ENCODE peak calls at places on chromosomes 16 and 17, in five cellular contexts. J, G, E, S and A are unnamed samples.

GRCh38 chr17:80953471-80954315 is 37.9 kb upstream of the CHMP6 start:
- ATAC-seq in J (no peak), G (no peak), E (no peak), S (no peak), A (no peak)

GRCh38 chr16:57141822-57142631 is 43.8 kb downstream of the PSME3IP1 start:
- ATAC-seq in J (no peak), G (no peak), E (no peak), S (no peak), A (no peak)

GRCh38 chr17:3004925-3005324 is 58.5 kb downstream of the OR1D5 start:
- ATAC-seq in J (no peak), G (no peak), E (no peak), S (no peak), A (no peak)

GRCh38 chr17:79114455-79115301 is 40.1 kb downstream of the ENGASE start:
- ATAC-seq in J (peak; percentile 54), G (no peak), E (no peak), S (peak; percentile 23), A (peak; percentile 49)

GRCh38 chr16:84489141-84489540 is 15.3 kb downstream of the MEAK7 start:
- ATAC-seq in J (no peak), G (no peak), E (no peak), S (no peak), A (no peak)

GRCh38 chr17:5821057-5821456 is 236.7 kb upstream of the NLRP1 start:
- ATAC-seq in J (peak; percentile 63), G (peak; percentile 56), E (no peak), S (no peak), A (no peak)

GRCh38 chr17:38701504-38702165 is 3.4 kb upstream of the MLLT6 start:
- ATAC-seq in J (peak; percentile 8), G (peak; percentile 16), E (peak; percentile 4), S (no peak), A (no peak)

GRCh38 chr16:82439678-82440293 is 187.0 kb upstream of the CDH13 start:
- ATAC-seq in J (peak; percentile 91), G (peak; percentile 86), E (no peak), S (peak; percentile 58), A (no peak)

GRCh38 chr17:39996789-39997188 is 16.2 kb downstream of the PSMD3 start:
- ATAC-seq in J (no peak), G (no peak), E (no peak), S (peak; percentile 97), A (peak; percentile 76)

GRCh38 chr16:35908152-35908551 is 2448.7 kb downstream of the TP53TG3F start:
- ATAC-seq in J (no peak), G (no peak), E (no peak), S (no peak), A (no peak)
- H3K9me3 ChIP-seq in J (no peaks in the 10 kb centered on the region), G (peaks cover 6% of the 10 kb centered on the region), E (no peaks in the 10 kb centered on the region), S (no peaks in the 10 kb centered on the region), A (no peaks in the 10 kb centered on the region)

GRCh38 chr17:35991075-35991474 is 4.5 kb upstream of the CCL14 start:
- ATAC-seq in J (no peak), G (no peak), E (no peak), S (peak; percentile 82), A (no peak)
- H3K4me1 ChIP-seq in J (no peaks in the 10 kb centered on the region), G (no peaks in the 10 kb centered on the region), E (no peaks in the 10 kb centered on the region), S (no peaks in the 10 kb centered on the region), A (no peaks in the 10 kb centered on the region)

DNA sequence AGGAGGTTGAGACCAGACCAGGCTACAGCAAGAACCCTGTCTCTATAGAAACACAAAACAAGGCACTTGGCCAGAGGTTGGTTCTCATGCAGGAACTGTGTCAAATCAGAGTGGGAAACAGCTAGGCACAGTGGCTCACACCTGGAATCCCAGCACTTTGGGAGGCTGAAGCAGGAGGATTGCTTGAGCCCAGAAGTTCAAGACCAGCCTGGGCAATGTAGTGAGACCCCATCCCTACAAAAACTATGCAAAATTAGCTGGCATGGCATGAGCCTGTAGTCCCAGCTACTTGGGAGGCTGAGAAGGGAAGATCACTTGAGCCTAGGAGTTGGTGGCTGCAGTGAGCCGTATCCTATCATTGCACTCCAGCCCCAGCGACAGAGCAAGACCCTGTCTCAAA is 1.7 kb downstream of the UNKL start:
- ATAC-seq in J (no peak), G (no peak), E (no peak), S (no peak), A (no peak)
- TF ChIP-seq POLR2A in J (no peak), G (no peak), E (no peak), S (no peak), A (no peak)

DNA sequence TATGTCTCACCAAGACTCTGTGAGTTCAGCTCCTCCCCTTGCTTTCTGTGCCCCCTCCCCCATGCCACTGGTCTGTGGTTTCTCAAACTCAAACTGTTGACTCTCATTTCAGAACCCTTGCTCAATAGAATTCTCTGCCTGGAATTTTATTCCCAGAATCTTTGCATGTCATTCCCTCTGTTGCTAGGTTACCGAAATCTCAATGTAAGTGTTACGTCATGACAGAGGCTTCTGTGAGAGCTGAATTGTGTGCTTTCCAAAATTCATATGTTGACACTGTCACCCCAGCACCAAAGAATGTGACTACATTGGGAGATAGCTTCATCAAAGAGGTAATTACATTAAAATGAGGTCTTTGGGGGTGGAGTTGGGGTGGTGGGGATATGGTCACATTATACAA is 1938.8 kb downstream of the TP53TG3F start:
- ATAC-seq in J (no peak), G (no peak), E (no peak), S (no peak), A (no peak)
- H3K9me3 ChIP-seq in J (peaks cover 25% of the 10 kb centered on the region), G (no peaks in the 10 kb centered on the region), E (no peaks in the 10 kb centered on the region), S (no peaks in the 10 kb centered on the region), A (no peaks in the 10 kb centered on the region)

DNA sequence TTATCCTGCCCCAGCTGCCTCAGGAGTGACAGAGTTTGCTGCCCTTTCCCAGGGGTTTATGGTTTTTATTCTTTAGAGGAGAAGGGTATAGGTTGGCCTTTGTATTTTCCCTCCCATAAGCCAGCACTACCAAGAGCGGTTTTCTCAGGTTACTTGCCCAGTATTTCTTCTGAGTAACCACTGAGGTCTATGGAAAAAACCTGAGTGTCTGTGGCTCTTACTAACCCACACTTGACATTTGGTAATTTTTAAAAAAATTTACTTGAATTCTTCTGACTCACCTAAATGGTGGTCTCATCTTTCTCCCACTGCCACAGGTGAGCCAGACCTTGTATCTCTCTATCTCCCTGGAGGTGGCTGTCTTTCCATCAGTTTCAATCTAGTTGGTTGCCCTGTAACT is 6.0 kb downstream of the SLC7A6 start:
- ATAC-seq in J (no peak), G (no peak), E (no peak), S (no peak), A (no peak)
- H3K4me1 ChIP-seq in J (peaks cover 20% of the 10 kb centered on the region), G (peaks cover 43% of the 10 kb centered on the region), E (peaks cover 8% of the 10 kb centered on the region), S (no peaks in the 10 kb centered on the region), A (no peaks in the 10 kb centered on the region)